ENCODE peak calls at places on chromosomes 6 and 20, in eight cellular contexts. One of them, this sample, is unnamed.

GRCh38 chr20:34872604-34873224 is at the start of gene GGT7:
- DNase-seq in uterus: peak; percentile 79
- DNase-seq in heart left ventricle: peak; percentile 84
- DNase-seq in IMR-90: peak; percentile 69
- DNase-seq in ovary: peak; percentile 88
- DNase-seq in Peyer's patch: peak; percentile 83
- DNase-seq in spleen: peak; percentile 96
- DNase-seq in HCT116: peak; percentile 35
- DNase-seq in this sample: peak; percentile 86

GRCh38 chr6:56549014-56549413 is 93.7 kb downstream of the DST start:
- DNase-seq in uterus: no peak
- DNase-seq in heart left ventricle: no peak
- DNase-seq in IMR-90: no peak
- DNase-seq in ovary: no peak
- DNase-seq in Peyer's patch: no peak
- DNase-seq in spleen: no peak
- DNase-seq in HCT116: no peak
- DNase-seq in this sample: no peak

GRCh38 chr6:17714177-17714576 is 7.5 kb upstream of the NUP153 start:
- DNase-seq in uterus: no peak
- DNase-seq in heart left ventricle: no peak
- DNase-seq in IMR-90: peak; percentile 31
- DNase-seq in ovary: no peak
- DNase-seq in Peyer's patch: no peak
- DNase-seq in spleen: no peak
- DNase-seq in HCT116: no peak
- DNase-seq in this sample: no peak

GRCh38 chr6:134764741-134765140 is 185.2 kb downstream of the ALDH8A1 start:
- DNase-seq in uterus: no peak
- DNase-seq in heart left ventricle: no peak
- DNase-seq in IMR-90: no peak
- DNase-seq in ovary: no peak
- DNase-seq in Peyer's patch: no peak
- DNase-seq in spleen: no peak
- DNase-seq in HCT116: no peak
- DNase-seq in this sample: no peak

GRCh38 chr6:43452896-43453295 is 2.5 kb downstream of the DLK2 start:
- DNase-seq in uterus: no peak
- DNase-seq in heart left ventricle: no peak
- DNase-seq in IMR-90: no peak
- DNase-seq in ovary: peak; percentile 13
- DNase-seq in Peyer's patch: no peak
- DNase-seq in spleen: no peak
- DNase-seq in HCT116: no peak
- DNase-seq in this sample: no peak

GRCh38 chr6:139546117-139546495 is 171.7 kb upstream of the CITED2 start:
- DNase-seq in uterus: no peak
- DNase-seq in heart left ventricle: no peak
- DNase-seq in IMR-90: no peak
- DNase-seq in ovary: no peak
- DNase-seq in Peyer's patch: no peak
- DNase-seq in spleen: no peak
- DNase-seq in HCT116: no peak
- DNase-seq in this sample: no peak

GRCh38 chr6:1611322-1611571 is 1.5 kb downstream of the FOXC1 start:
- DNase-seq in uterus: no peak
- DNase-seq in heart left ventricle: no peak
- DNase-seq in IMR-90: peak; percentile 50
- DNase-seq in ovary: no peak
- DNase-seq in Peyer's patch: no peak
- DNase-seq in spleen: no peak
- DNase-seq in HCT116: no peak
- DNase-seq in this sample: no peak

GRCh38 chr20:17638835-17639407 is 43.1 kb downstream of the RRBP1 start:
- DNase-seq in uterus: no peak
- DNase-seq in heart left ventricle: no peak
- DNase-seq in IMR-90: no peak
- DNase-seq in ovary: no peak
- DNase-seq in Peyer's patch: no peak
- DNase-seq in spleen: no peak
- DNase-seq in HCT116: no peak
- DNase-seq in this sample: no peak

GRCh38 chr6:134342972-134343371 is 25.1 kb upstream of the SGK1 start:
- DNase-seq in uterus: peak; percentile 15
- DNase-seq in heart left ventricle: peak; percentile 66
- DNase-seq in IMR-90: no peak
- DNase-seq in ovary: no peak
- DNase-seq in Peyer's patch: no peak
- DNase-seq in spleen: no peak
- DNase-seq in HCT116: no peak
- DNase-seq in this sample: no peak

GRCh38 chr6:6546318-6547110 is 42.0 kb upstream of the LY86 start:
- DNase-seq in uterus: peak; percentile 19
- DNase-seq in heart left ventricle: peak; percentile 42
- DNase-seq in IMR-90: peak; percentile 1
- DNase-seq in ovary: peak; percentile 27
- DNase-seq in Peyer's patch: no peak
- DNase-seq in spleen: peak; percentile 85
- DNase-seq in HCT116: no peak
- DNase-seq in this sample: peak; percentile 59

GRCh38 chr20:20603339-20603990 is 109.0 kb downstream of the RALGAPA2 start:
- DNase-seq in uterus: no peak
- DNase-seq in heart left ventricle: no peak
- DNase-seq in IMR-90: no peak
- DNase-seq in ovary: no peak
- DNase-seq in Peyer's patch: no peak
- DNase-seq in spleen: peak; percentile 78
- DNase-seq in HCT116: no peak
- DNase-seq in this sample: no peak

GRCh38 chr20:8457978-8458377 is 325.9 kb downstream of the PLCB1 start:
- DNase-seq in uterus: no peak
- DNase-seq in heart left ventricle: no peak
- DNase-seq in IMR-90: no peak
- DNase-seq in ovary: no peak
- DNase-seq in Peyer's patch: no peak
- DNase-seq in spleen: no peak
- DNase-seq in HCT116: no peak
- DNase-seq in this sample: no peak

GRCh38 chr20:14712302-14712739 is 374.9 kb upstream of the FLRT3 start:
- DNase-seq in uterus: no peak
- DNase-seq in heart left ventricle: no peak
- DNase-seq in IMR-90: peak; percentile 67
- DNase-seq in ovary: no peak
- DNase-seq in Peyer's patch: no peak
- DNase-seq in spleen: no peak
- DNase-seq in HCT116: no peak
- DNase-seq in this sample: no peak

DNA sequence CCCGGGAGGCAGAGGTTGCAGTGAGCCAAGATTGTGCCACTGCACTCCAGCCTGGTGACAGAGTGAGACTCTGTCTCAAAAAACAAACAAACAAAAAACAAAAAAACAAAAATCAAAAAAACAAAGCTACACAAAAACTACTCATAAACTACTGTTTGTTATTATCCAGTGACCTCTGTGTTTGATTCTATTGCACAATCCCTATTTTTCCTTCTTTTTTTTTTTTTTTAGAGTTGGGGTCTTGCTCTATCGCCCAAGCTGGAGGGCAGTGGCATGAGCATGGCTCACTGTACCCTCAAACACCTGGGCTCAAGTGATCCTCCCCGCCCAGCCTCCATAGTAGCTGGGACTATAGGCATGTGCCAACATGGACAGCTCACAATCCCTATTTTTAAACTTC is 92.7 kb downstream of the FAM217A start:
- DNase-seq in uterus: no peak
- DNase-seq in heart left ventricle: no peak
- DNase-seq in IMR-90: no peak
- DNase-seq in ovary: no peak
- DNase-seq in Peyer's patch: no peak
- DNase-seq in spleen: no peak
- DNase-seq in HCT116: no peak
- DNase-seq in this sample: no peak
- TF ChIP-seq POLR2A in uterus: no peak
- TF ChIP-seq POLR2A in heart left ventricle: no peak
- TF ChIP-seq POLR2A in IMR-90: no peak
- TF ChIP-seq POLR2A in ovary: no peak
- TF ChIP-seq POLR2A in Peyer's patch: no peak
- TF ChIP-seq POLR2A in spleen: no peak
- TF ChIP-seq POLR2A in HCT116: no peak
- TF ChIP-seq POLR2A in this sample: no peak

GRCh38 chr6:76262240-76262639 is 189.8 kb upstream of the IMPG1 start:
- DNase-seq in uterus: no peak
- DNase-seq in heart left ventricle: no peak
- DNase-seq in IMR-90: no peak
- DNase-seq in ovary: no peak
- DNase-seq in Peyer's patch: no peak
- DNase-seq in spleen: no peak
- DNase-seq in HCT116: no peak
- DNase-seq in this sample: no peak
- H3K9me3 ChIP-seq in uterus: no peaks in the 10 kb centered on the region
- H3K9me3 ChIP-seq in heart left ventricle: peaks cover 18% of the 10 kb centered on the region
- H3K9me3 ChIP-seq in IMR-90: peaks cover 12% of the 10 kb centered on the region
- H3K9me3 ChIP-seq in ovary: no peaks in the 10 kb centered on the region
- H3K9me3 ChIP-seq in Peyer's patch: peaks cover 2% of the 10 kb centered on the region
- H3K9me3 ChIP-seq in spleen: peaks cover 15% of the 10 kb centered on the region
- H3K9me3 ChIP-seq in HCT116: peaks cover 4% of the 10 kb centered on the region
- H3K9me3 ChIP-seq in this sample: no peaks in the 10 kb centered on the region

GRCh38 chr6:15317934-15318902 is 72.3 kb downstream of the JARID2 start:
- DNase-seq in uterus: no peak
- DNase-seq in heart left ventricle: no peak
- DNase-seq in IMR-90: peak; percentile 48
- DNase-seq in ovary: no peak
- DNase-seq in Peyer's patch: no peak
- DNase-seq in spleen: no peak
- DNase-seq in HCT116: no peak
- DNase-seq in this sample: peak; percentile 40
- H3K27ac ChIP-seq in uterus: no peak overlapping the region
- H3K27ac ChIP-seq in heart left ventricle: no peak overlapping the region
- H3K27ac ChIP-seq in IMR-90: no peak overlapping the region
- H3K27ac ChIP-seq in ovary: no peak overlapping the region
- H3K27ac ChIP-seq in Peyer's patch: no peak overlapping the region
- H3K27ac ChIP-seq in spleen: no peak overlapping the region
- H3K27ac ChIP-seq in HCT116: no peak overlapping the region
- H3K27ac ChIP-seq in this sample: peak overlapping the region; percentile 27

GRCh38 chr6:81843302-81843701 is 90.8 kb upstream of the TENT5A start:
- DNase-seq in uterus: no peak
- DNase-seq in heart left ventricle: no peak
- DNase-seq in IMR-90: no peak
- DNase-seq in ovary: no peak
- DNase-seq in Peyer's patch: no peak
- DNase-seq in spleen: no peak
- DNase-seq in HCT116: no peak
- DNase-seq in this sample: no peak
- TF ChIP-seq POLR2A in uterus: no peak
- TF ChIP-seq POLR2A in heart left ventricle: no peak
- TF ChIP-seq POLR2A in IMR-90: no peak
- TF ChIP-seq POLR2A in ovary: no peak
- TF ChIP-seq POLR2A in Peyer's patch: no peak
- TF ChIP-seq POLR2A in spleen: no peak
- TF ChIP-seq POLR2A in HCT116: no peak
- TF ChIP-seq POLR2A in this sample: no peak

GRCh38 chr20:50203951-50204937 is 13.6 kb downstream of the CEBPB start:
- DNase-seq in uterus: no peak
- DNase-seq in heart left ventricle: no peak
- DNase-seq in IMR-90: no peak
- DNase-seq in ovary: no peak
- DNase-seq in Peyer's patch: no peak
- DNase-seq in spleen: no peak
- DNase-seq in HCT116: no peak
- DNase-seq in this sample: no peak

GRCh38 chr20:50198716-50199115 is 8.1 kb downstream of the CEBPB start:
- DNase-seq in uterus: no peak
- DNase-seq in heart left ventricle: no peak
- DNase-seq in IMR-90: no peak
- DNase-seq in ovary: no peak
- DNase-seq in Peyer's patch: no peak
- DNase-seq in spleen: no peak
- DNase-seq in HCT116: no peak
- DNase-seq in this sample: no peak

GRCh38 chr20:50200482-50201104 is 10.0 kb downstream of the CEBPB start:
- DNase-seq in uterus: no peak
- DNase-seq in heart left ventricle: no peak
- DNase-seq in IMR-90: no peak
- DNase-seq in ovary: peak; percentile 21
- DNase-seq in Peyer's patch: no peak
- DNase-seq in spleen: no peak
- DNase-seq in HCT116: no peak
- DNase-seq in this sample: no peak

GRCh38 chr20:50199703-50200102 is 9.1 kb downstream of the CEBPB start:
- DNase-seq in uterus: no peak
- DNase-seq in heart left ventricle: no peak
- DNase-seq in IMR-90: no peak
- DNase-seq in ovary: no peak
- DNase-seq in Peyer's patch: no peak
- DNase-seq in spleen: no peak
- DNase-seq in HCT116: no peak
- DNase-seq in this sample: no peak

GRCh38 chr20:50202677-50203076 is 12.0 kb downstream of the CEBPB start:
- DNase-seq in uterus: no peak
- DNase-seq in heart left ventricle: no peak
- DNase-seq in IMR-90: no peak
- DNase-seq in ovary: no peak
- DNase-seq in Peyer's patch: no peak
- DNase-seq in spleen: no peak
- DNase-seq in HCT116: no peak
- DNase-seq in this sample: no peak
- H3K9me3 ChIP-seq in uterus: peaks cover 6% of the 10 kb centered on the region
- H3K9me3 ChIP-seq in heart left ventricle: peaks cover 19% of the 10 kb centered on the region
- H3K9me3 ChIP-seq in IMR-90: peaks cover 6% of the 10 kb centered on the region
- H3K9me3 ChIP-seq in ovary: no peaks in the 10 kb centered on the region
- H3K9me3 ChIP-seq in Peyer's patch: no peaks in the 10 kb centered on the region
- H3K9me3 ChIP-seq in spleen: no peaks in the 10 kb centered on the region
- H3K9me3 ChIP-seq in HCT116: no peaks in the 10 kb centered on the region
- H3K9me3 ChIP-seq in this sample: no peaks in the 10 kb centered on the region

This sample was measured in adrenal gland.